ENCODE peak calls at places on chromosomes 13 and 19, in five cellular contexts. One of them, this sample, is unnamed.
A peak's percentile ranks its signal among the peaks of the same experiment; 100 is the strongest.

GRCh38 chr13:99258946-99259345 is 767 bp upstream of the GPR18 start:
- DNase-seq in small intestine: no peak
- DNase-seq in thoracic aorta: no peak
- DNase-seq in heart left ventricle: no peak
- DNase-seq in left lung: no peak
- DNase-seq in this sample: no peak

GRCh38 chr19:15419413-15420025 is 731 bp upstream of the AKAP8L start:
- DNase-seq in thoracic aorta: no peak
- DNase-seq in left lung: no peak
- DNase-seq in small intestine: no peak
- DNase-seq in heart left ventricle: peak; percentile 3
- DNase-seq in this sample: no peak

GRCh38 chr13:28684257-28684656 is 25.3 kb downstream of the POMP start:
- DNase-seq in small intestine: peak; percentile 51
- DNase-seq in heart left ventricle: no peak
- DNase-seq in left lung: no peak
- DNase-seq in thoracic aorta: no peak
- DNase-seq in this sample: peak; percentile 42

GRCh38 chr19:2041686-2042484 is 9.2 kb downstream of the MKNK2 start:
- DNase-seq in thoracic aorta: peak; percentile 90
- DNase-seq in small intestine: peak; percentile 98
- DNase-seq in left lung: peak; percentile 98
- DNase-seq in heart left ventricle: peak; percentile 98
- DNase-seq in this sample: peak; percentile 97

GRCh38 chr13:81745391-81745790 is 1404.5 kb upstream of the SPRY2 start:
- DNase-seq in heart left ventricle: no peak
- DNase-seq in small intestine: no peak
- DNase-seq in thoracic aorta: no peak
- DNase-seq in left lung: no peak
- DNase-seq in this sample: no peak

GRCh38 chr19:55393362-55393761 is 7.6 kb downstream of the RPL28 start:
- DNase-seq in small intestine: no peak
- DNase-seq in thoracic aorta: no peak
- DNase-seq in left lung: no peak
- DNase-seq in heart left ventricle: no peak
- DNase-seq in this sample: no peak

GRCh38 chr13:66774046-66774445 is 456.1 kb downstream of the PCDH9 start:
- DNase-seq in thoracic aorta: no peak
- DNase-seq in left lung: no peak
- DNase-seq in heart left ventricle: no peak
- DNase-seq in small intestine: no peak
- DNase-seq in this sample: no peak

GRCh38 chr13:113918981-113919646 is 54.8 kb downstream of the C13orf46 start:
- DNase-seq in small intestine: no peak
- DNase-seq in thoracic aorta: no peak
- DNase-seq in heart left ventricle: no peak
- DNase-seq in left lung: no peak
- DNase-seq in this sample: no peak

GRCh38 chr19:4997297-4997696 is 28.4 kb downstream of the KDM4B start:
- DNase-seq in heart left ventricle: no peak
- DNase-seq in small intestine: no peak
- DNase-seq in left lung: no peak
- DNase-seq in thoracic aorta: no peak
- DNase-seq in this sample: no peak

GRCh38 chr19:10808937-10809655 is 26.9 kb downstream of the TMED1 start:
- DNase-seq in thoracic aorta: no peak
- DNase-seq in left lung: no peak
- DNase-seq in small intestine: peak; percentile 58
- DNase-seq in heart left ventricle: no peak
- DNase-seq in this sample: no peak

GRCh38 chr13:93080587-93080986 is 146.0 kb upstream of the GPC6 start:
- DNase-seq in left lung: no peak
- DNase-seq in thoracic aorta: no peak
- DNase-seq in small intestine: no peak
- DNase-seq in heart left ventricle: no peak
- DNase-seq in this sample: no peak

GRCh38 chr19:48419158-48419920 is 25.9 kb downstream of the GRIN2D start:
- DNase-seq in heart left ventricle: peak; percentile 51
- DNase-seq in left lung: no peak
- DNase-seq in small intestine: peak; percentile 40
- DNase-seq in thoracic aorta: no peak
- DNase-seq in this sample: no peak

GRCh38 chr19:10678813-10679212 is 22.4 kb upstream of the QTRT1 start:
- DNase-seq in thoracic aorta: no peak
- DNase-seq in small intestine: no peak
- DNase-seq in left lung: no peak
- DNase-seq in heart left ventricle: no peak
- DNase-seq in this sample: no peak

GRCh38 chr19:40284501-40285352 is at the start of gene AKT2:
- DNase-seq in thoracic aorta: no peak
- DNase-seq in heart left ventricle: peak; percentile 78
- DNase-seq in small intestine: no peak
- DNase-seq in left lung: no peak
- DNase-seq in this sample: peak; percentile 68

GRCh38 chr13:31046711-31047279 is 114.3 kb downstream of the TEX26 start:
- DNase-seq in thoracic aorta: no peak
- DNase-seq in heart left ventricle: peak; percentile 45
- DNase-seq in small intestine: peak; percentile 48
- DNase-seq in left lung: peak; percentile 53
- DNase-seq in this sample: no peak

GRCh38 chr13:109989686-109990085 is 203.3 kb upstream of the IRS2 start:
- DNase-seq in small intestine: no peak
- DNase-seq in left lung: no peak
- DNase-seq in heart left ventricle: no peak
- DNase-seq in thoracic aorta: no peak
- DNase-seq in this sample: no peak

GRCh38 chr19:33047422-33047821 is 17.3 kb downstream of the RHPN2 start:
- DNase-seq in thoracic aorta: no peak
- DNase-seq in heart left ventricle: no peak
- DNase-seq in left lung: peak; percentile 70
- DNase-seq in small intestine: peak; percentile 99
- DNase-seq in this sample: peak; percentile 98

GRCh38 chr13:107329991-107330390 is 762.1 kb upstream of the ARGLU1 start:
- DNase-seq in small intestine: no peak
- DNase-seq in left lung: no peak
- DNase-seq in heart left ventricle: no peak
- DNase-seq in thoracic aorta: no peak
- DNase-seq in this sample: no peak

GRCh38 chr13:77898097-77898496 is 20.5 kb downstream of the EDNRB start:
- DNase-seq in left lung: no peak
- DNase-seq in thoracic aorta: no peak
- DNase-seq in heart left ventricle: no peak
- DNase-seq in small intestine: no peak
- DNase-seq in this sample: no peak

GRCh38 chr13:43141685-43142084 is 118.3 kb downstream of the DNAJC15 start:
- DNase-seq in small intestine: no peak
- DNase-seq in heart left ventricle: no peak
- DNase-seq in thoracic aorta: no peak
- DNase-seq in left lung: no peak
- DNase-seq in this sample: no peak

GRCh38 chr13:28022848-28023518 is 34.5 kb upstream of the URAD start:
- DNase-seq in small intestine: no peak
- DNase-seq in heart left ventricle: no peak
- DNase-seq in left lung: no peak
- DNase-seq in thoracic aorta: no peak
- DNase-seq in this sample: no peak

GRCh38 chr13:58773280-58773859 is 1141.8 kb downstream of the PCDH17 start:
- DNase-seq in left lung: no peak
- DNase-seq in heart left ventricle: no peak
- DNase-seq in thoracic aorta: no peak
- DNase-seq in small intestine: no peak
- DNase-seq in this sample: no peak

GRCh38 chr13:99993660-99994455 is 12.3 kb downstream of the ZIC2 start:
- DNase-seq in left lung: no peak
- DNase-seq in small intestine: no peak
- DNase-seq in heart left ventricle: no peak
- DNase-seq in thoracic aorta: no peak
- DNase-seq in this sample: no peak

GRCh38 chr19:44113784-44114390 is 688 bp downstream of the ZNF225 start:
- DNase-seq in thoracic aorta: no peak
- DNase-seq in heart left ventricle: no peak
- DNase-seq in small intestine: peak; percentile 7
- DNase-seq in left lung: no peak
- DNase-seq in this sample: no peak

GRCh38 chr19:17391371-17392151 is 2.4 kb downstream of the CCDC194 start:
- DNase-seq in left lung: no peak
- DNase-seq in small intestine: no peak
- DNase-seq in thoracic aorta: no peak
- DNase-seq in heart left ventricle: no peak
- DNase-seq in this sample: no peak

GRCh38 chr13:28052945-28053344 is 47.4 kb downstream of the FLT3 start:
- DNase-seq in left lung: no peak
- DNase-seq in thoracic aorta: no peak
- DNase-seq in heart left ventricle: no peak
- DNase-seq in small intestine: no peak
- DNase-seq in this sample: no peak

GRCh38 chr13:48078251-48078656 is 16.6 kb downstream of the MED4 start:
- DNase-seq in heart left ventricle: no peak
- DNase-seq in thoracic aorta: no peak
- DNase-seq in left lung: no peak
- DNase-seq in small intestine: peak; percentile 46
- DNase-seq in this sample: no peak

GRCh38 chr13:36866232-36866631 is 47.2 kb downstream of the RFXAP start:
- DNase-seq in heart left ventricle: no peak
- DNase-seq in thoracic aorta: no peak
- DNase-seq in small intestine: no peak
- DNase-seq in left lung: no peak
- DNase-seq in this sample: no peak

GRCh38 chr13:36870050-36870692 is 49.9 kb downstream of the SMAD9 start:
- DNase-seq in left lung: no peak
- DNase-seq in thoracic aorta: no peak
- DNase-seq in small intestine: no peak
- DNase-seq in heart left ventricle: no peak
- DNase-seq in this sample: no peak

GRCh38 chr13:36862002-36862706 is 43.1 kb downstream of the RFXAP start:
- DNase-seq in thoracic aorta: no peak
- DNase-seq in heart left ventricle: no peak
- DNase-seq in small intestine: no peak
- DNase-seq in left lung: no peak
- DNase-seq in this sample: no peak

GRCh38 chr13:36862722-36863121 is 43.7 kb downstream of the RFXAP start:
- DNase-seq in heart left ventricle: no peak
- DNase-seq in left lung: no peak
- DNase-seq in thoracic aorta: no peak
- DNase-seq in small intestine: no peak
- DNase-seq in this sample: no peak

DNA sequence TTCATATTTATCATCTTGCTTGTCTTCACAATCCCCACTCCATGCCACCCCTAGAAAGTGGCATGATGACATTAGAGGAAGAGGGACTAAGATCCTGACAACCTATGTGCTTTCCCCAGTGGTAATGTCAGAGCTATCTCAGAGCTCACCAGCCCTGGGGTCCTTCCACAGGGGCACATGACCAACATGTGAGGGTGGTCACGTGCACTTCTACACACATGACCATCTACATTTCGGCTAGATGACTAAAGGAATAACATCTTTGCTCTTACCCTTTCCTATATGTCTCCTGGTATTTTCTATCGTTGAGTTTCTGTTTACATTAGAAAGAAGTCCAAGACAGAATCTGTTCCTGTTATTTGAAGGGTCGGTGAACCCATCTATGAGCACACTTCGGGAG is 46.2 kb downstream of the RFXAP start:
- DNase-seq in thoracic aorta: no peak
- DNase-seq in left lung: no peak
- DNase-seq in small intestine: no peak
- DNase-seq in heart left ventricle: no peak
- DNase-seq in this sample: no peak
- H3K36me3 ChIP-seq in thoracic aorta: peaks cover 17% of the 10 kb centered on the region
- H3K36me3 ChIP-seq in left lung: no peaks in the 10 kb centered on the region
- H3K36me3 ChIP-seq in small intestine: no peaks in the 10 kb centered on the region
- H3K36me3 ChIP-seq in heart left ventricle: peaks cover 59% of the 10 kb centered on the region
- H3K36me3 ChIP-seq in this sample: no peaks in the 10 kb centered on the region

GRCh38 chr19:39164289-39164688 is 32.5 kb upstream of the NCCRP1 start:
- DNase-seq in heart left ventricle: no peak
- DNase-seq in small intestine: no peak
- DNase-seq in left lung: no peak
- DNase-seq in thoracic aorta: no peak
- DNase-seq in this sample: no peak
- H3K4me1 ChIP-seq in heart left ventricle: peaks cover 25% of the 10 kb centered on the region
- H3K4me1 ChIP-seq in small intestine: no peaks in the 10 kb centered on the region
- H3K4me1 ChIP-seq in left lung: peaks cover 11% of the 10 kb centered on the region
- H3K4me1 ChIP-seq in thoracic aorta: peaks cover 16% of the 10 kb centered on the region
- H3K4me1 ChIP-seq in this sample: peaks cover 29% of the 10 kb centered on the region

GRCh38 chr13:112692104-112692503 is 2.3 kb downstream of the ATP11A start:
- DNase-seq in left lung: no peak
- DNase-seq in heart left ventricle: no peak
- DNase-seq in thoracic aorta: no peak
- DNase-seq in small intestine: no peak
- DNase-seq in this sample: no peak

GRCh38 chr13:112688560-112689497 is 1.0 kb upstream of the ATP11A start:
- DNase-seq in left lung: peak; percentile 89
- DNase-seq in thoracic aorta: no peak
- DNase-seq in heart left ventricle: no peak
- DNase-seq in small intestine: no peak
- DNase-seq in this sample: no peak

GRCh38 chr13:112689498-112690241 is at the start of gene ATP11A:
- DNase-seq in thoracic aorta: peak; percentile 65
- DNase-seq in left lung: peak; percentile 92
- DNase-seq in heart left ventricle: peak; percentile 96
- DNase-seq in small intestine: peak; percentile 89
- DNase-seq in this sample: peak; percentile 85

GRCh38 chr13:112692586-112692985 is 2.7 kb downstream of the ATP11A start:
- DNase-seq in small intestine: no peak
- DNase-seq in left lung: no peak
- DNase-seq in heart left ventricle: no peak
- DNase-seq in thoracic aorta: no peak
- DNase-seq in this sample: no peak

GRCh38 chr13:112690242-112690943 is 555 bp downstream of the ATP11A start:
- DNase-seq in heart left ventricle: peak; percentile 73
- DNase-seq in left lung: peak; percentile 42
- DNase-seq in small intestine: peak; percentile 29
- DNase-seq in thoracic aorta: no peak
- DNase-seq in this sample: no peak
- H3K27ac ChIP-seq in heart left ventricle: peak overlapping the region; percentile 98
- H3K27ac ChIP-seq in left lung: peak overlapping the region; percentile 99
- H3K27ac ChIP-seq in small intestine: peak overlapping the region; percentile 88
- H3K27ac ChIP-seq in thoracic aorta: peak overlapping the region; percentile 56
- H3K27ac ChIP-seq in this sample: peak overlapping the region; percentile 31

DNA sequence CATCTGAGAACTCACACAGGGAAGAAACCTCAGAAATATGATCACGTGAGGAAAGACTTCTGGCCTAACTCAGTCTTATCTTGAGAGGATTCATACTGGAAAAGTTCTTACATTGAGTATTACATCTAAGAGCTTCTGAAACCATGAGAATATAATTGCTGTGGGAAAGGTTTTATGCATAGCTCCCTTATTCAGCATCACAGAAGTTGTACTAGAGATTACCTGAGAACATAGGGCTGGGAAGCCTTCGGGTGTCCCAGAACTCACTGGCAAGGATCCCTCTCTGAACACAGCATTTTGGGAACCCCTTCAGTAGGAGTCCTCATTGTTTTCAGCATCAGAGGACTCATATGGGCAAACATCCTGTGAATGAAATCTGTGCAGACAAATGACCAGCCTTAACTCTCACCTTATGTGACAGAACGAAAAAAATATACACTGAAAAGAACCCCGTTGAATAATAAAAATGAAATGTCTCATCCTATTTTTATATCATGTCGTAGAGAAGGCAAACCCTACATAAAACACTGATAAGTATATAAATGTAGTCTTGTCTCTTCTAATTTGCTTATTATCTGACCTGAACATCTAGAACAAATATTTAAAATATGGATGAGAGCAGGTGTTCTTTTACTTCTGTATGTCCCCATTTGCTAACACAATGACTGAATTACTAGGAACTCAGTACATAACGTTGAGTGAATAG is 14.2 kb downstream of the ZNF274 start:
- DNase-seq in thoracic aorta: no peak
- DNase-seq in small intestine: no peak
- DNase-seq in left lung: no peak
- DNase-seq in heart left ventricle: no peak
- DNase-seq in this sample: no peak
- H3K36me3 ChIP-seq in thoracic aorta: peaks cover 77% of the 10 kb centered on the region
- H3K36me3 ChIP-seq in small intestine: peaks cover 63% of the 10 kb centered on the region
- H3K36me3 ChIP-seq in left lung: peaks cover 6% of the 10 kb centered on the region
- H3K36me3 ChIP-seq in heart left ventricle: peaks cover 70% of the 10 kb centered on the region
- H3K36me3 ChIP-seq in this sample: peaks cover 89% of the 10 kb centered on the region